ENCODE peak calls at places on chromosomes 6 and 20, in four cellular contexts. G, W, Q and U are unnamed samples.

GRCh38 chr6:2630891-2631458 is 119.7 kb downstream of the MYLK4 start:
- DNase-seq in G (no peak), W (peak; percentile 70), Q (no peak), U (no peak)

GRCh38 chr6:88877893-88878292 is 85.5 kb downstream of the RNGTT start:
- DNase-seq in G (no peak), W (no peak), Q (no peak), U (no peak)

GRCh38 chr6:151111670-151112069 is 128.1 kb upstream of the AKAP12 start:
- DNase-seq in G (no peak), W (no peak), Q (no peak), U (no peak)

GRCh38 chr20:59825944-59826759 is 107.3 kb downstream of the SYCP2 start:
- DNase-seq in G (no peak), W (no peak), Q (no peak), U (no peak)

GRCh38 chr6:135162678-135163439 is 18.2 kb upstream of the MYB start:
- DNase-seq in G (peak; percentile 19), W (no peak), Q (peak; percentile 24), U (peak; percentile 57)

GRCh38 chr6:56957856-56958255 is 2.9 kb downstream of the BEND6 start:
- DNase-seq in G (no peak), W (no peak), Q (no peak), U (no peak)

GRCh38 chr6:13519839-13520238 is 32.4 kb upstream of the GFOD1 start:
- DNase-seq in G (no peak), W (no peak), Q (no peak), U (no peak)

GRCh38 chr20:2899243-2899642 is 26.0 kb downstream of the PTPRA start:
- DNase-seq in G (no peak), W (no peak), Q (no peak), U (no peak)

GRCh38 chr6:150907385-150907784 is 41.9 kb downstream of the MTHFD1L start:
- DNase-seq in G (no peak), W (no peak), Q (no peak), U (no peak)

GRCh38 chr6:34240329-34241248 is 3.9 kb downstream of the HMGA1 start:
- DNase-seq in G (no peak), W (no peak), Q (no peak), U (no peak)

GRCh38 chr6:35047265-35048011 is 93.7 kb downstream of the TCP11 start:
- DNase-seq in G (no peak), W (peak; percentile 36), Q (no peak), U (no peak)

GRCh38 chr6:153301602-153302001 is 170.5 kb upstream of the RGS17 start:
- DNase-seq in G (no peak), W (no peak), Q (no peak), U (no peak)

GRCh38 chr6:4291453-4292403 is 156.4 kb upstream of the ECI2 start:
- DNase-seq in G (no peak), W (peak; percentile 58), Q (no peak), U (no peak)

GRCh38 chr6:169793408-169793807 is 42.0 kb downstream of the ERMARD start:
- DNase-seq in G (no peak), W (no peak), Q (no peak), U (no peak)

GRCh38 chr6:168493976-168494375 is 53.0 kb downstream of the SMOC2 start:
- DNase-seq in G (no peak), W (no peak), Q (no peak), U (no peak)

GRCh38 chr6:7004581-7005297 is 103.0 kb upstream of the RREB1 start:
- DNase-seq in G (no peak), W (peak; percentile 6), Q (no peak), U (no peak)

GRCh38 chr6:3157151-3157933 is at the start of gene TUBB2A:
- DNase-seq in G (peak; percentile 91), W (peak; percentile 59), Q (peak; percentile 86), U (peak; percentile 91)

GRCh38 chr20:60057866-60058807 is 99.9 kb downstream of the CDH26 start:
- DNase-seq in G (peak; percentile 26), W (peak; percentile 67), Q (peak; percentile 33), U (peak; percentile 9)

GRCh38 chr6:67966830-67967229 is 668.3 kb upstream of the ADGRB3 start:
- DNase-seq in G (no peak), W (no peak), Q (no peak), U (no peak)

GRCh38 chr6:52020961-52021570 is 66.3 kb downstream of the PKHD1 start:
- DNase-seq in G (peak; percentile 9), W (no peak), Q (no peak), U (peak; percentile 13)

GRCh38 chr6:38871745-38872568 is 156.8 kb downstream of the DNAH8 start:
- DNase-seq in G (peak; percentile 32), W (peak; percentile 59), Q (peak; percentile 48), U (peak; percentile 68)

GRCh38 chr6:136403166-136403980 is 113.7 kb upstream of the BCLAF1 start:
- DNase-seq in G (no peak), W (peak; percentile 86), Q (no peak), U (no peak)

GRCh38 chr6:110744991-110745390 is 70.3 kb downstream of the CDK19 start:
- DNase-seq in G (no peak), W (no peak), Q (no peak), U (no peak)

GRCh38 chr6:146770965-146771735 is 172.4 kb downstream of the ADGB start:
- DNase-seq in G (peak; percentile 63), W (no peak), Q (peak; percentile 41), U (no peak)

GRCh38 chr20:11229772-11230171 is 556.0 kb upstream of the JAG1 start:
- DNase-seq in G (no peak), W (peak; percentile 99), Q (no peak), U (no peak)

GRCh38 chr6:119129148-119129967 is 50.9 kb upstream of the FAM184A start:
- DNase-seq in G (peak; percentile 50), W (peak; percentile 57), Q (no peak), U (peak; percentile 4)

GRCh38 chr6:12265795-12266194 is 24.4 kb upstream of the EDN1 start:
- DNase-seq in G (no peak), W (peak; percentile 75), Q (no peak), U (no peak)

GRCh38 chr6:14744212-14744556 is 501.7 kb upstream of the JARID2 start:
- DNase-seq in G (no peak), W (no peak), Q (no peak), U (no peak)

GRCh38 chr6:14742680-14743079 is 503.2 kb upstream of the JARID2 start:
- DNase-seq in G (no peak), W (no peak), Q (no peak), U (no peak)

GRCh38 chr6:14742171-14742570 is 503.7 kb upstream of the JARID2 start:
- DNase-seq in G (no peak), W (no peak), Q (no peak), U (no peak)

GRCh38 chr6:14743465-14744211 is 502.2 kb upstream of the JARID2 start:
- DNase-seq in G (peak; percentile 28), W (peak; percentile 99), Q (peak; percentile 57), U (no peak)

GRCh38 chr6:14743126-14743464 is 502.8 kb upstream of the JARID2 start:
- DNase-seq in G (no peak), W (no peak), Q (no peak), U (no peak)
- H3K27ac ChIP-seq in G (no peak overlapping the region), W (peak overlapping the region; percentile 100), Q (no peak overlapping the region), U (no peak overlapping the region)

DNA sequence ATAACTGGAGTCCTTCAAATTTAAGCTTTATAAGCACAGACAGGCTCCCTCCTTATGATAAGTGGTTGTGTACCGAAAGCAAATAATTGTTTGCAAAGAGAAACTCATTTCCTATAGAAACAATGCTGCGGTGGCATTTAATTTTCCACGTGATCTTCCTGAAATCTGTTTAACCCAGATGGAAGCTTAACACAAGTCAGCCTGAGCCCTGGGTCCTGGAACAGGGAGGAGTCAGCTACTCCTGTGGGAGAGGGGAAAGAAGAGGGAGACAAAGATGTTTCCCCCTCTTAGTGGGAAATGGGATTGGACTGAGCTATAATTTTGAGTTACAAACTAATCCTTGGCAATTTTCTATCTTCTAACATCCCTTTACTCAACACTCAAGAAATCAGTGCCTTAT is 136.5 kb downstream of the ELOVL4 start:
- DNase-seq in G (no peak), W (no peak), Q (no peak), U (no peak)
- H3K27me3 ChIP-seq in G (no peaks in the 10 kb centered on the region), W (no peaks in the 10 kb centered on the region), Q (no peaks in the 10 kb centered on the region), U (peaks cover 3% of the 10 kb centered on the region)

GRCh38 chr20:62506087-62506486 is 30.3 kb upstream of the GATA5 start:
- DNase-seq in G (no peak), W (no peak), Q (no peak), U (no peak)

GRCh38 chr20:62508641-62509051 is 32.9 kb upstream of the GATA5 start:
- DNase-seq in G (no peak), W (no peak), Q (no peak), U (no peak)

GRCh38 chr20:62507323-62507722 is 31.5 kb upstream of the GATA5 start:
- DNase-seq in G (no peak), W (no peak), Q (no peak), U (no peak)

GRCh38 chr20:62506791-62507190 is 31.0 kb upstream of the GATA5 start:
- DNase-seq in G (no peak), W (no peak), Q (no peak), U (no peak)

GRCh38 chr20:62507991-62508640 is 32.3 kb upstream of the GATA5 start:
- DNase-seq in G (no peak), W (no peak), Q (no peak), U (no peak)
- H3K27ac ChIP-seq in G (no peak overlapping the region), W (no peak overlapping the region), Q (no peak overlapping the region), U (no peak overlapping the region)

DNA sequence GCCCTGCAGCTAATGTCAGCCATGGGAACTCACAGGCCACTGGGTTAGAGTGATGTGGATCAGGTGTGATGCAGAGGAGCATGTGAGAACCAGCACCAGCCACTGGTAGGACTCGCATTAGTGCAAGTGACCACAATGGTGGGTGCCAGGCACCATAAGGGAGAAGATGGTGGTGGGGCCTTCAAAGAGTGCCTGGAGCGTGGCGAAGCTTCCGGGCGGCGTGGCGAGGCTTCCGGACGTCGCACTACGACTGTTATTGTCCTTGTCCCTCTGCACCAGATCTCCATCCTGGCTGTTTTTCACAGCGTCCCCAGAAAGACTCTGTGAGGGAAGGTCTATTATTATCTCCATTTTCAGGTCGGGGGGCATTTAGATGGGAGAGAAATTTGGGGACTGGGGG is 43.9 kb downstream of the C20orf203 start:
- DNase-seq in G (no peak), W (no peak), Q (no peak), U (no peak)
- H3K27me3 ChIP-seq in G (no peaks in the 10 kb centered on the region), W (no peaks in the 10 kb centered on the region), Q (no peaks in the 10 kb centered on the region), U (no peaks in the 10 kb centered on the region)

DNA sequence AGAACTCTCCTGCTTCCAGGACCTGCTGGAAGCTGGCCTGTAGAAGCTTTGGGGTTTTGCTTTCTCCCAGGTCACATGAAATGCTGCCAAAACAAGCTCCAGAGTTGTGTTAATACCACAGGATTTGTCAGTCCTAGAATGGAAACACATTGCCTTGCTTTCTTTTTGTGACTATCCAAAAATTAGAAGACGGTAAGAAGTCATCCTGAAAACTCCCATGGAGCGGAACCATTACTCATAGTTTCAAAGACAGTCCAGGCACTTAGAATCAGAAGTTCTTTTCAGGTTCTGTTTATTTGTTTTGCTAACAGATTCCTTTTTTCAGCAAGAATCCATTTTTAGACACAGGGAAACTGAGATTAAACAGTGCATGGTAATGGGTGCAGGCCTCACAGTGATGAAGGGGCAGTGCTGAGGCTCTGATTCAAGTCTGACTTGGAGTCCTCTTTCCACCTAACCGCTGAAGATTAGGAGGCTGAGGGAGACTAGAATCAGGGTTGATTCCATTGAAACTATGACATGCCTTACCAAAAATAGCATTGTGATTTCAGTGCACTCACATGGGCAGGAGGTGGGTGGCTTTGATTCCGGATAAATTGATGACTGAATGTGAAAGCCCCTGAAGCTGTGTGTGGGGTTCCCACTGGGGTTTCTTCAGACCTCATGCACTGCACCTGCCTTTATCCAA is 72.2 kb upstream of the NAA20 start:
- DNase-seq in G (no peak), W (peak; percentile 61), Q (no peak), U (no peak)
- H3K27ac ChIP-seq in G (no peak overlapping the region), W (peak overlapping the region; percentile 56), Q (no peak overlapping the region), U (no peak overlapping the region)

GRCh38 chr20:38867062-38867359 is 59.2 kb upstream of the FAM83D start:
- DNase-seq in G (no peak), W (no peak), Q (no peak), U (no peak)
- H3K27me3 ChIP-seq in G (no peaks in the 10 kb centered on the region), W (no peaks in the 10 kb centered on the region), Q (no peaks in the 10 kb centered on the region), U (no peaks in the 10 kb centered on the region)

GRCh38 chr20:15242773-15243172 is 905.4 kb upstream of the FLRT3 start:
- DNase-seq in G (no peak), W (no peak), Q (no peak), U (no peak)
- H3K27ac ChIP-seq in G (no peak overlapping the region), W (no peak overlapping the region), Q (no peak overlapping the region), U (no peak overlapping the region)